ENCODE peak calls at places on chromosomes 2 and 18, in ten cellular contexts. One of them, this sample, is unnamed.

GRCh38 chr2:41768301-41768700 is 279.5 kb upstream of the PKDCC start:
- ATAC-seq in gastroesophageal sphincter: peak; percentile 22
- ATAC-seq in HepG2: no peak
- ATAC-seq in mucosa of descending colon: no peak
- ATAC-seq in right lobe of liver: no peak
- ATAC-seq in heart left ventricle: peak; percentile 38
- ATAC-seq in natural killer cell: no peak
- ATAC-seq in heart right ventricle: peak; percentile 77
- ATAC-seq in stimulated activated naive CD8-positive, alpha-beta T cell treated with anti-CD3 and anti-CD28 coated beads, Interleukin-15, amount 100 ng/mL, for 72 hours: no peak
- ATAC-seq in activated CD8-positive, alpha-beta memory T cell treated with anti-CD3 and anti-CD28 coated beads, Interleukin-2, amount 10 ng/mL, durations not matched to agents 7 days and 5 days: no peak
- ATAC-seq in this sample: no peak

GRCh38 chr2:235946590-235946989 is 221.6 kb downstream of the GBX2 start:
- ATAC-seq in right lobe of liver: no peak
- ATAC-seq in heart left ventricle: no peak
- ATAC-seq in heart right ventricle: no peak
- ATAC-seq in mucosa of descending colon: no peak
- ATAC-seq in natural killer cell: no peak
- ATAC-seq in gastroesophageal sphincter: no peak
- ATAC-seq in activated CD8-positive, alpha-beta memory T cell treated with anti-CD3 and anti-CD28 coated beads, Interleukin-2, amount 10 ng/mL, durations not matched to agents 7 days and 5 days: no peak
- ATAC-seq in stimulated activated naive CD8-positive, alpha-beta T cell treated with anti-CD3 and anti-CD28 coated beads, Interleukin-15, amount 100 ng/mL, for 72 hours: no peak
- ATAC-seq in HepG2: peak; percentile 46
- ATAC-seq in this sample: no peak

GRCh38 chr18:616380-616995 is 19.7 kb downstream of the CLUL1 start:
- ATAC-seq in stimulated activated naive CD8-positive, alpha-beta T cell treated with anti-CD3 and anti-CD28 coated beads, Interleukin-15, amount 100 ng/mL, for 72 hours: peak; percentile 53
- ATAC-seq in natural killer cell: peak; percentile 36
- ATAC-seq in mucosa of descending colon: peak; percentile 58
- ATAC-seq in heart right ventricle: peak; percentile 56
- ATAC-seq in right lobe of liver: peak; percentile 79
- ATAC-seq in gastroesophageal sphincter: peak; percentile 40
- ATAC-seq in activated CD8-positive, alpha-beta memory T cell treated with anti-CD3 and anti-CD28 coated beads, Interleukin-2, amount 10 ng/mL, durations not matched to agents 7 days and 5 days: no peak
- ATAC-seq in heart left ventricle: peak; percentile 76
- ATAC-seq in HepG2: no peak
- ATAC-seq in this sample: no peak

GRCh38 chr18:136433-136832 is 21.9 kb upstream of the USP14 start:
- ATAC-seq in gastroesophageal sphincter: no peak
- ATAC-seq in heart left ventricle: no peak
- ATAC-seq in activated CD8-positive, alpha-beta memory T cell treated with anti-CD3 and anti-CD28 coated beads, Interleukin-2, amount 10 ng/mL, durations not matched to agents 7 days and 5 days: no peak
- ATAC-seq in natural killer cell: peak; percentile 69
- ATAC-seq in stimulated activated naive CD8-positive, alpha-beta T cell treated with anti-CD3 and anti-CD28 coated beads, Interleukin-15, amount 100 ng/mL, for 72 hours: peak; percentile 83
- ATAC-seq in right lobe of liver: no peak
- ATAC-seq in heart right ventricle: no peak
- ATAC-seq in mucosa of descending colon: no peak
- ATAC-seq in HepG2: peak; percentile 83
- ATAC-seq in this sample: no peak

GRCh38 chr2:70724366-70724765 is 43.6 kb downstream of the ADD2 start:
- ATAC-seq in heart right ventricle: no peak
- ATAC-seq in right lobe of liver: peak; percentile 33
- ATAC-seq in activated CD8-positive, alpha-beta memory T cell treated with anti-CD3 and anti-CD28 coated beads, Interleukin-2, amount 10 ng/mL, durations not matched to agents 7 days and 5 days: no peak
- ATAC-seq in gastroesophageal sphincter: no peak
- ATAC-seq in HepG2: no peak
- ATAC-seq in stimulated activated naive CD8-positive, alpha-beta T cell treated with anti-CD3 and anti-CD28 coated beads, Interleukin-15, amount 100 ng/mL, for 72 hours: no peak
- ATAC-seq in heart left ventricle: no peak
- ATAC-seq in mucosa of descending colon: no peak
- ATAC-seq in natural killer cell: no peak
- ATAC-seq in this sample: no peak

GRCh38 chr2:8590940-8591339 is 90.9 kb upstream of the ID2 start:
- ATAC-seq in gastroesophageal sphincter: no peak
- ATAC-seq in HepG2: peak; percentile 14
- ATAC-seq in heart right ventricle: no peak
- ATAC-seq in natural killer cell: no peak
- ATAC-seq in heart left ventricle: peak; percentile 65
- ATAC-seq in mucosa of descending colon: no peak
- ATAC-seq in activated CD8-positive, alpha-beta memory T cell treated with anti-CD3 and anti-CD28 coated beads, Interleukin-2, amount 10 ng/mL, durations not matched to agents 7 days and 5 days: no peak
- ATAC-seq in right lobe of liver: no peak
- ATAC-seq in stimulated activated naive CD8-positive, alpha-beta T cell treated with anti-CD3 and anti-CD28 coated beads, Interleukin-15, amount 100 ng/mL, for 72 hours: no peak
- ATAC-seq in this sample: no peak

GRCh38 chr2:235868645-235869044 is 299.5 kb downstream of the GBX2 start:
- ATAC-seq in gastroesophageal sphincter: no peak
- ATAC-seq in heart right ventricle: peak; percentile 58
- ATAC-seq in stimulated activated naive CD8-positive, alpha-beta T cell treated with anti-CD3 and anti-CD28 coated beads, Interleukin-15, amount 100 ng/mL, for 72 hours: no peak
- ATAC-seq in mucosa of descending colon: no peak
- ATAC-seq in natural killer cell: no peak
- ATAC-seq in activated CD8-positive, alpha-beta memory T cell treated with anti-CD3 and anti-CD28 coated beads, Interleukin-2, amount 10 ng/mL, durations not matched to agents 7 days and 5 days: no peak
- ATAC-seq in heart left ventricle: peak; percentile 45
- ATAC-seq in HepG2: no peak
- ATAC-seq in right lobe of liver: no peak
- ATAC-seq in this sample: no peak

GRCh38 chr2:46241344-46241743 is 55.9 kb upstream of the EPAS1 start:
- ATAC-seq in HepG2: no peak
- ATAC-seq in heart left ventricle: no peak
- ATAC-seq in gastroesophageal sphincter: no peak
- ATAC-seq in stimulated activated naive CD8-positive, alpha-beta T cell treated with anti-CD3 and anti-CD28 coated beads, Interleukin-15, amount 100 ng/mL, for 72 hours: no peak
- ATAC-seq in activated CD8-positive, alpha-beta memory T cell treated with anti-CD3 and anti-CD28 coated beads, Interleukin-2, amount 10 ng/mL, durations not matched to agents 7 days and 5 days: no peak
- ATAC-seq in natural killer cell: no peak
- ATAC-seq in right lobe of liver: no peak
- ATAC-seq in heart right ventricle: no peak
- ATAC-seq in mucosa of descending colon: peak; percentile 83
- ATAC-seq in this sample: no peak

GRCh38 chr18:76421291-76422078 is 73.6 kb downstream of the ZNF516 start:
- ATAC-seq in activated CD8-positive, alpha-beta memory T cell treated with anti-CD3 and anti-CD28 coated beads, Interleukin-2, amount 10 ng/mL, durations not matched to agents 7 days and 5 days: no peak
- ATAC-seq in mucosa of descending colon: no peak
- ATAC-seq in gastroesophageal sphincter: no peak
- ATAC-seq in HepG2: peak; percentile 29
- ATAC-seq in natural killer cell: no peak
- ATAC-seq in heart right ventricle: no peak
- ATAC-seq in right lobe of liver: no peak
- ATAC-seq in heart left ventricle: no peak
- ATAC-seq in stimulated activated naive CD8-positive, alpha-beta T cell treated with anti-CD3 and anti-CD28 coated beads, Interleukin-15, amount 100 ng/mL, for 72 hours: no peak
- ATAC-seq in this sample: no peak

GRCh38 chr18:54261894-54262293 is 7.4 kb upstream of the POLI start:
- ATAC-seq in stimulated activated naive CD8-positive, alpha-beta T cell treated with anti-CD3 and anti-CD28 coated beads, Interleukin-15, amount 100 ng/mL, for 72 hours: peak; percentile 80
- ATAC-seq in natural killer cell: no peak
- ATAC-seq in activated CD8-positive, alpha-beta memory T cell treated with anti-CD3 and anti-CD28 coated beads, Interleukin-2, amount 10 ng/mL, durations not matched to agents 7 days and 5 days: peak; percentile 55
- ATAC-seq in mucosa of descending colon: peak; percentile 65
- ATAC-seq in heart left ventricle: peak; percentile 22
- ATAC-seq in gastroesophageal sphincter: no peak
- ATAC-seq in HepG2: no peak
- ATAC-seq in heart right ventricle: no peak
- ATAC-seq in right lobe of liver: peak; percentile 68
- ATAC-seq in this sample: peak; percentile 82

GRCh38 chr2:209560911-209561310 is 137.1 kb downstream of the MAP2 start:
- ATAC-seq in stimulated activated naive CD8-positive, alpha-beta T cell treated with anti-CD3 and anti-CD28 coated beads, Interleukin-15, amount 100 ng/mL, for 72 hours: no peak
- ATAC-seq in gastroesophageal sphincter: no peak
- ATAC-seq in mucosa of descending colon: no peak
- ATAC-seq in right lobe of liver: no peak
- ATAC-seq in natural killer cell: no peak
- ATAC-seq in heart right ventricle: no peak
- ATAC-seq in heart left ventricle: no peak
- ATAC-seq in HepG2: no peak
- ATAC-seq in activated CD8-positive, alpha-beta memory T cell treated with anti-CD3 and anti-CD28 coated beads, Interleukin-2, amount 10 ng/mL, durations not matched to agents 7 days and 5 days: no peak
- ATAC-seq in this sample: no peak

GRCh38 chr18:7741640-7742039 is 174.5 kb downstream of the PTPRM start:
- ATAC-seq in natural killer cell: no peak
- ATAC-seq in gastroesophageal sphincter: no peak
- ATAC-seq in activated CD8-positive, alpha-beta memory T cell treated with anti-CD3 and anti-CD28 coated beads, Interleukin-2, amount 10 ng/mL, durations not matched to agents 7 days and 5 days: no peak
- ATAC-seq in right lobe of liver: no peak
- ATAC-seq in stimulated activated naive CD8-positive, alpha-beta T cell treated with anti-CD3 and anti-CD28 coated beads, Interleukin-15, amount 100 ng/mL, for 72 hours: no peak
- ATAC-seq in heart left ventricle: peak; percentile 52
- ATAC-seq in HepG2: no peak
- ATAC-seq in heart right ventricle: peak; percentile 43
- ATAC-seq in mucosa of descending colon: no peak
- ATAC-seq in this sample: no peak

GRCh38 chr2:157056200-157056676 is 201.3 kb upstream of the GALNT5 start:
- ATAC-seq in natural killer cell: no peak
- ATAC-seq in gastroesophageal sphincter: peak; percentile 65
- ATAC-seq in right lobe of liver: peak; percentile 58
- ATAC-seq in activated CD8-positive, alpha-beta memory T cell treated with anti-CD3 and anti-CD28 coated beads, Interleukin-2, amount 10 ng/mL, durations not matched to agents 7 days and 5 days: no peak
- ATAC-seq in mucosa of descending colon: peak; percentile 13
- ATAC-seq in heart right ventricle: no peak
- ATAC-seq in heart left ventricle: peak; percentile 42
- ATAC-seq in HepG2: no peak
- ATAC-seq in stimulated activated naive CD8-positive, alpha-beta T cell treated with anti-CD3 and anti-CD28 coated beads, Interleukin-15, amount 100 ng/mL, for 72 hours: no peak
- ATAC-seq in this sample: no peak

GRCh38 chr18:54335638-54336173 is 22.0 kb downstream of the STARD6 start:
- ATAC-seq in activated CD8-positive, alpha-beta memory T cell treated with anti-CD3 and anti-CD28 coated beads, Interleukin-2, amount 10 ng/mL, durations not matched to agents 7 days and 5 days: no peak
- ATAC-seq in right lobe of liver: no peak
- ATAC-seq in HepG2: no peak
- ATAC-seq in gastroesophageal sphincter: no peak
- ATAC-seq in heart right ventricle: no peak
- ATAC-seq in heart left ventricle: no peak
- ATAC-seq in mucosa of descending colon: no peak
- ATAC-seq in stimulated activated naive CD8-positive, alpha-beta T cell treated with anti-CD3 and anti-CD28 coated beads, Interleukin-15, amount 100 ng/mL, for 72 hours: no peak
- ATAC-seq in natural killer cell: no peak
- ATAC-seq in this sample: no peak

GRCh38 chr2:81084101-81084500 is 779.5 kb upstream of the LRRTM1 start:
- ATAC-seq in HepG2: no peak
- ATAC-seq in natural killer cell: no peak
- ATAC-seq in mucosa of descending colon: no peak
- ATAC-seq in activated CD8-positive, alpha-beta memory T cell treated with anti-CD3 and anti-CD28 coated beads, Interleukin-2, amount 10 ng/mL, durations not matched to agents 7 days and 5 days: no peak
- ATAC-seq in heart left ventricle: no peak
- ATAC-seq in gastroesophageal sphincter: no peak
- ATAC-seq in right lobe of liver: no peak
- ATAC-seq in stimulated activated naive CD8-positive, alpha-beta T cell treated with anti-CD3 and anti-CD28 coated beads, Interleukin-15, amount 100 ng/mL, for 72 hours: no peak
- ATAC-seq in heart right ventricle: no peak
- ATAC-seq in this sample: no peak

GRCh38 chr18:79884963-79885728 is 66.3 kb downstream of the SLC66A2 start:
- ATAC-seq in heart right ventricle: no peak
- ATAC-seq in heart left ventricle: no peak
- ATAC-seq in natural killer cell: no peak
- ATAC-seq in stimulated activated naive CD8-positive, alpha-beta T cell treated with anti-CD3 and anti-CD28 coated beads, Interleukin-15, amount 100 ng/mL, for 72 hours: peak; percentile 40
- ATAC-seq in gastroesophageal sphincter: no peak
- ATAC-seq in right lobe of liver: peak; percentile 26
- ATAC-seq in HepG2: peak; percentile 66
- ATAC-seq in activated CD8-positive, alpha-beta memory T cell treated with anti-CD3 and anti-CD28 coated beads, Interleukin-2, amount 10 ng/mL, durations not matched to agents 7 days and 5 days: no peak
- ATAC-seq in mucosa of descending colon: no peak
- ATAC-seq in this sample: peak; percentile 39

GRCh38 chr2:172753610-172754009 is 18.0 kb downstream of the RAPGEF4 start:
- ATAC-seq in activated CD8-positive, alpha-beta memory T cell treated with anti-CD3 and anti-CD28 coated beads, Interleukin-2, amount 10 ng/mL, durations not matched to agents 7 days and 5 days: no peak
- ATAC-seq in stimulated activated naive CD8-positive, alpha-beta T cell treated with anti-CD3 and anti-CD28 coated beads, Interleukin-15, amount 100 ng/mL, for 72 hours: no peak
- ATAC-seq in right lobe of liver: no peak
- ATAC-seq in gastroesophageal sphincter: no peak
- ATAC-seq in heart left ventricle: no peak
- ATAC-seq in natural killer cell: no peak
- ATAC-seq in HepG2: no peak
- ATAC-seq in heart right ventricle: no peak
- ATAC-seq in mucosa of descending colon: peak; percentile 47
- ATAC-seq in this sample: no peak

GRCh38 chr2:142767847-142768246 is 109.6 kb upstream of the KYNU start:
- ATAC-seq in gastroesophageal sphincter: no peak
- ATAC-seq in heart left ventricle: no peak
- ATAC-seq in natural killer cell: no peak
- ATAC-seq in stimulated activated naive CD8-positive, alpha-beta T cell treated with anti-CD3 and anti-CD28 coated beads, Interleukin-15, amount 100 ng/mL, for 72 hours: no peak
- ATAC-seq in HepG2: no peak
- ATAC-seq in right lobe of liver: no peak
- ATAC-seq in activated CD8-positive, alpha-beta memory T cell treated with anti-CD3 and anti-CD28 coated beads, Interleukin-2, amount 10 ng/mL, durations not matched to agents 7 days and 5 days: no peak
- ATAC-seq in mucosa of descending colon: no peak
- ATAC-seq in heart right ventricle: no peak
- ATAC-seq in this sample: no peak

GRCh38 chr2:98020516-98020915 is 24.8 kb upstream of the TMEM131 start:
- ATAC-seq in heart left ventricle: no peak
- ATAC-seq in heart right ventricle: no peak
- ATAC-seq in HepG2: no peak
- ATAC-seq in stimulated activated naive CD8-positive, alpha-beta T cell treated with anti-CD3 and anti-CD28 coated beads, Interleukin-15, amount 100 ng/mL, for 72 hours: no peak
- ATAC-seq in gastroesophageal sphincter: no peak
- ATAC-seq in right lobe of liver: no peak
- ATAC-seq in mucosa of descending colon: peak; percentile 74
- ATAC-seq in natural killer cell: no peak
- ATAC-seq in activated CD8-positive, alpha-beta memory T cell treated with anti-CD3 and anti-CD28 coated beads, Interleukin-2, amount 10 ng/mL, durations not matched to agents 7 days and 5 days: no peak
- ATAC-seq in this sample: no peak